ENCODE peak calls at places on chromosomes 2 and 18, in four cellular contexts. G, V, R and H are unnamed samples.

GRCh38 chr2:43412121-43412753 is 183.6 kb downstream of the THADA start:
- DNase-seq in R (no peak), G (no peak), V (no peak), H (no peak)

GRCh38 chr2:33289961-33290360 is 186.5 kb upstream of the RASGRP3 start:
- DNase-seq in R (no peak), G (no peak), V (no peak), H (no peak)

GRCh38 chr2:159131882-159132281 is 154.6 kb downstream of the WDSUB1 start:
- DNase-seq in V (no peak), G (peak; percentile 43), R (no peak), H (no peak)

GRCh38 chr18:43578636-43579203 is 301.4 kb upstream of the SYT4 start:
- DNase-seq in G (no peak), R (no peak), V (no peak), H (no peak)

GRCh38 chr2:133513893-133514292 is 54.4 kb downstream of the NCKAP5 start:
- DNase-seq in G (no peak), R (no peak), V (no peak), H (no peak)

GRCh38 chr2:48114256-48114655 is 208.0 kb upstream of the FBXO11 start:
- DNase-seq in G (peak; percentile 83), R (peak; percentile 21), V (peak; percentile 66), H (peak; percentile 38)

GRCh38 chr2:115412501-115412900 is 970.1 kb downstream of the DPP10 start:
- DNase-seq in G (no peak), V (no peak), R (no peak), H (peak; percentile 7)

GRCh38 chr2:44974064-44974715 is 32.7 kb downstream of the SIX3 start:
- DNase-seq in V (peak; percentile 59), R (peak; percentile 52), G (peak; percentile 73), H (no peak)

GRCh38 chr2:65016789-65017188 is 27.6 kb downstream of the SLC1A4 start:
- DNase-seq in G (no peak), R (no peak), V (no peak), H (no peak)

GRCh38 chr2:41853427-41854191 is 194.2 kb upstream of the PKDCC start:
- DNase-seq in V (peak; percentile 41), R (peak; percentile 71), G (peak; percentile 35), H (no peak)

GRCh38 chr18:23144628-23145027 is 9.3 kb downstream of the CABLES1 start:
- DNase-seq in R (no peak), G (no peak), V (no peak), H (no peak)

GRCh38 chr2:200609027-200609614 is 23.3 kb downstream of the AOX1 start:
- DNase-seq in V (no peak), G (peak; percentile 24), R (no peak), H (peak; percentile 64)

GRCh38 chr2:74577448-74577847 is 22.9 kb downstream of the DOK1 start:
- DNase-seq in R (no peak), V (no peak), G (no peak), H (no peak)

GRCh38 chr2:75592028-75592427 is 31.3 kb upstream of the EVA1A start:
- DNase-seq in V (no peak), R (peak; percentile 41), G (peak; percentile 8), H (no peak)

GRCh38 chr2:75589344-75590105 is 28.8 kb upstream of the EVA1A start:
- DNase-seq in V (no peak), G (no peak), R (no peak), H (no peak)

GRCh38 chr2:75582840-75583239 is 22.1 kb upstream of the EVA1A start:
- DNase-seq in V (no peak), G (no peak), R (peak; percentile 49), H (no peak)

GRCh38 chr2:75587954-75588587 is 27.3 kb upstream of the EVA1A start:
- DNase-seq in R (no peak), V (no peak), G (no peak), H (no peak)

GRCh38 chr2:75586971-75587370 is 26.2 kb upstream of the EVA1A start:
- DNase-seq in G (no peak), V (no peak), R (no peak), H (no peak)
- TF ChIP-seq TCF7L2 in G (no peak), V (no peak), R (no peak), H (no peak)

DNA sequence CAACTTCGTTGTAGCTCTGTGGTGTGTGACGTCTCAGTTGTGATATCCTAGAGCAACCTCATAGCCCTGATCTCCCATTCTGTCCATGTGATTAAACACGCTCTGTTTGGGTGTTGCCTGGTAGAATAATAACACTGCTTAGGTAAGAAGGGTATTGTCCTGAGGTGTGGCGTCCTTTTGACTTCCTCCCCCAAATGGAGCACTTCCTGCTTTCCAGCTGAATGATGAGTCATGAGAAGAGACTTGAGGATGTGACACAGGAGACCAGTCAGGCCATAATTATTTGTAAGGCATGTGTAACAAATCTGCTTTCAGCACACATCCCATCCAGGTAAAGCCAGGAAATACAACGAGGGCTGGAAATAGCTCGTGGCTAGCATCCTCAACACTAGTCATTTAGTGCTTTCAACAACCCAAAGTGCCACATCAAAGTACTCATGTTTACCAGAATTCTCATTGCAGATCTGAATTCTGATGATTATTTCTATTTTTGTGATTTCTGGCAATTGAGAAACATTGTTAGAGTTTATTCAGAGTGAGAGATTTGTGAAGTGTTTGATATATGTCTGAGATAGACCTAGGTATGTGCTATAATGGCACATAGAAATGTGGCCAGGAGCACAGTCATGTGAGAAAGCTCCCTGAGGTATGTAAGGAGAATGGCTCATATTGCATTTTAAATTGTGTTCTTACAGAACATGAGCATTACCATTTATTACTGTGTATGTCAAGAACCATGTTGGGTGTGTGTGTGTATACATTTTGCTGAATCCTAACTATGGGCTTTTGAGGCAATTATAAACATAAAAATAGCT is 100.9 kb downstream of the RAPGEF4 start:
- DNase-seq in G (peak; percentile 56), V (peak; percentile 11), R (no peak), H (no peak)
- TF ChIP-seq SIN3A in G (no peak), V (no peak), R (no peak), H (no peak)

GRCh38 chr18:36706313-36706881 is 122.4 kb downstream of the TPGS2 start:
- DNase-seq in V (no peak), R (no peak), G (no peak), H (no peak)

GRCh38 chr18:36700955-36701354 is 127.8 kb downstream of the TPGS2 start:
- DNase-seq in G (no peak), V (no peak), R (no peak), H (no peak)

GRCh38 chr18:36702398-36703010 is 126.3 kb downstream of the TPGS2 start:
- DNase-seq in R (no peak), V (no peak), G (no peak), H (no peak)

GRCh38 chr18:36708366-36708765 is 120.4 kb downstream of the TPGS2 start:
- DNase-seq in G (no peak), R (no peak), V (no peak), H (no peak)

DNA sequence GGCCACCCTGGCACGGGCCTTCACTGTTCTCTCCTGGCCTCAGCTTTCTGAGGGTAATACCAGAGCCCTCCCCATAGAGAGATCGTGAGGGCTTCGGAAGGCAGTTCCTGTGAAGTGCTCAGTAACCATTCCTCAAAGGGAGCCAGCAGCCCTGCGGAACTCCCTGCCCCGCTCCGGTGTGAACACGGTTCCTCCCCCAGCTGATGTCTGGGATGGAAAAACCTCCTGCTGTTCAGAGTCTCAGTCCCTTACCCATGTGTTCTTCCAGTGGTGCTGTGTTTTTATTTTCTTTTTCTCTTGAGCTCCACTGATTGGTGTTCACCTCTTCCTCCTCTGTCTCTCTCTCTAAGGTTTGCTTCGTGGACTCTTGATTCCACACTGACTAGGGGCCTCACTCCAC is 124.1 kb downstream of the TPGS2 start:
- DNase-seq in G (no peak), V (no peak), R (no peak), H (no peak)
- H3K4me3 ChIP-seq in G (no peak overlapping the region), V (no peak overlapping the region), R (no peak overlapping the region), H (no peak overlapping the region)

DNA sequence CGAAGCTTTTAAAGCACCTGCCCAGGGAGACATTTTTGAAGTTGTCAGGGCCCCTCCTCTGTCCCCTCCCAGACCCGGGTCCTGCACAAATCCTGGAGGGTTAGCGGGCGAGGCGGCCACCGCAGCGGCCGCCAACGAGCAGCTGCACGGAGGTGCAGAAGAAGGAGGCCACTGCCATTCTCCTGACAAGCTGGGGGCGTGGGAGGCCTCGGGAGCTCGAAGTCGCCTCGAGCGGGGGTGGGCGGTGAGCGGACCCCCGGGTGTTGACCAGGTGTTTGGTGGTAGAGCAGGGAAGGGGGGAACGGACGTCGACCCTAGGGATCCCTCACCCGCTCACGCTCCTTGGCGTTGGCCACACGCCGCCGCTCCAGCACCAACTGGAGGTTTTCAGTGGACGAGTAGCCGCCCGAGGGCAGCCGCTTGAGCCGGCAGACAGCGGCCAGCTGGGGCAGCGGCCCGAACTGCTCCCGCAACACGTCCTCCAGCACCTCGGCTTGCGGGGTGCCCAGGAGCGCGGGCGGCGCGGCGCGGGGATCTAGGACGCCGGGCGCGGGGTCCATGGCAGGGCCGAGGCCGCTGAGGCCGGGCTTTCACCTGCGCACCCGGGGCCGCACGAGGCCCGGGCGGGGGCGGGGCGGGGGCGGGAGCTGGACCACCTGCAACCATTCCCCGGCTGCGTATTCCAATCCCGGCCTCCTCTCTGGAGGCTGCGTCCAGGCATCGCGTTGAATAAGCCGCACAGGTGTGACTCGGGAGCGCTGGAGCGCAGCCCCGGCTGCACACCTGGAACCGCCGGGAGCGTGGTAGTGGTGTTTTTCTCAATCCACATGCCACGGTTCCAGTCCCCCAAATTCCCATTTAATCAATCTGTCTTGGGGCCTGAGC is at the start of gene FIGLA:
- DNase-seq in V (no peak), R (no peak), G (no peak), H (no peak)
- TF ChIP-seq TCF7L2 in V (no peak), R (no peak), G (no peak), H (no peak)

GRCh38 chr18:21914739-21915319 is 174.2 kb downstream of the MIB1 start:
- DNase-seq in G (peak; percentile 59), V (peak; percentile 44), R (peak; percentile 53), H (no peak)
- TF ChIP-seq SIN3A in G (no peak), V (no peak), R (no peak), H (no peak)

DNA sequence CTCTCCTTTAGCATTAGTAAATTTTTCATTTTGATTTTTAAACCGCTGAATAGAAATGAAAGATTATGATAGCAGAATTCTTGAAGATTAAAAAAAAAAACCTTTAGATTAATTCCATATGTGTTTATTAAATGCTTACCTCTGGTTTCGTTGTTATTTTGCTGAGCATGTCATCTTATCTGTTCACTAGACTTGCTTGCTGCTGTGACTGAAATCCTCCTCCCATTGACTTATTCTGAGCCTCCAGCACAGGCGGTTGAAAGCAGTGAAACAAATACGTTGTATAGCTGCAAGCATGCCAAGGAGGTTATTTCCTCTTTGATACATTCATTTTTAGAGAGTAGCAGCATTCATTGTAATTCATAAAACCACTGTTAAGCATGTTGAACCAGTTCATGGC is at the start of gene HTR2B:
- DNase-seq in R (no peak), V (no peak), G (no peak), H (no peak)
- H3K4me3 ChIP-seq in R (no peak within 1 kb of the TSS), V (no peak within 1 kb of the TSS), G (no peak within 1 kb of the TSS), H (no peak within 1 kb of the TSS)